ENCODE peak calls at places on chromosome 19, in six cellular contexts. H, I, Q, G, M and O are unnamed samples. For H3K36me3, the result is how much of the 10 kb centered on the place peaks cover.

GRCh38 chr19:57123882-57124281 is 4.1 kb downstream of the USP29 start:
- DNase-seq in H (no peak), I (no peak), Q (no peak), G (no peak), M (no peak), O (no peak)

GRCh38 chr19:11482384-11483050 is 1.7 kb upstream of the ELAVL3 start:
- DNase-seq in H (peak), I (no peak), Q (peak), G (peak), M (peak), O (no peak)

GRCh38 chr19:17538684-17539287 is 16.7 kb upstream of the COLGALT1 start:
- DNase-seq in H (no peak), I (no peak), Q (no peak), G (no peak), M (no peak), O (no peak)

GRCh38 chr19:18948976-18949356 is 7.9 kb upstream of the HOMER3 start:
- DNase-seq in H (no peak), I (no peak), Q (no peak), G (no peak), M (no peak), O (no peak)

GRCh38 chr19:2552859-2553258 is 76.9 kb downstream of the GADD45B start:
- DNase-seq in H (peak), I (no peak), Q (no peak), G (no peak), M (peak), O (no peak)

GRCh38 chr19:29812080-29812880 is 489 bp downstream of the CCNE1 start:
- DNase-seq in H (no peak), I (no peak), Q (no peak), G (peak), M (peak), O (no peak)

GRCh38 chr19:17829855-17830566 is 8.7 kb upstream of the INSL3 start:
- DNase-seq in H (no peak), I (no peak), Q (no peak), G (no peak), M (no peak), O (peak)

GRCh38 chr19:17997969-17998826 is 9.8 kb upstream of the ARRDC2 start:
- DNase-seq in H (no peak), I (no peak), Q (no peak), G (peak), M (no peak), O (no peak)

GRCh38 chr19:35592226-35592625 is 6.3 kb downstream of the PMIS2 start:
- DNase-seq in H (peak), I (no peak), Q (no peak), G (no peak), M (no peak), O (no peak)

DNA sequence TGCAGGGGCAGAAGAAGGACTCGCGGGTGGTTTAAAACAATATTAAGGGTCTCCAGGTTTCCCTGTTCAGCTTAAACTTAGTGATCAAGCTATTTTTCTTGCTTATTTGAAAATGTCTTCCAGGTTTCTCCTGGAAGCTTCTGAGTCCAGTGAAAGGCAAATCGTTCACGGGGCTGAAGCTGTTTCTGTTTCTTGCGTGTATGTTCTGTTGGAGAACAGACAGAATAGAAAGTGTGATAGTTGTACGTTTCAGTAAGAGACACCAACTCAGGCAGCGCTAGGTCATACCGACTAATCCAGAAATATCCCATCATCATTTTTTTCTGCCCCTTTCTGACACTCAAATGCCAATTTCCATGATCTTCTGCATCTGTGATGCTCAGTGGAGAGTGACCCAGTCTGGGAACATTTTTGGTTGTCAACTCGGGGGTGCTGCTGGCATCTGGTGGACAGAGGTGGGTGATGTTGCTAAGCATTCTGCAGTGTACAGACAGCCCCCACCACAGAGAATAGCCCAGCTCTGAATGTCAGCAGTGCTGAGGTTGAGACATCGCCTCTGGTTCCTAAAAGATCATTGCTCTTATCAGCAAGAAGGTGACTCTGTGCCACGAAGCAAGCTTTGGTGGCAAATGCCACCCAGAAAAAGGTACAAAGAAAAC is 4.3 kb downstream of the KLF2 start:
- DNase-seq in H (no peak), I (no peak), Q (no peak), G (no peak), M (no peak), O (no peak)
- TF ChIP-seq CTCF in H (peak), I (no peak), Q (no peak), G (no peak), M (peak), O (no peak)

DNA sequence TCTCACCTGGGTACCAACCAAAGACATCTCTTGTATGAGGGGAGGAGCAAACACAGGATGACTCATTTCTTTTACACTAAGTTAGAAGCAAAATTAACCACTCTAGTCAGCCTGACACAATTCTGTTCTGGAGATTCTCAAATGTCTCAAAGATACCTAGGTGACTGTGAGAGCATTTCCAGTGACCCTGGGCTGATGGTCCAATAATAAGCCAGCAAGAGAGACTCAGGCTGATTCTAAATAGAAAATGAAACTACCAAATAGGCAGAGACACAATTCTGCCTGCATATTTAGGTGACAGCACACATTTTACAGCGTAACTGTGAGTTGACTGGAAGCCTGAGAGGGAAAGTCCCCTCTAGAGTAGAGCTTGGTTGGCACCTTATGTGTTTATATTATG is 16.3 kb downstream of the ZNF91 start:
- DNase-seq in H (no peak), I (no peak), Q (no peak), G (no peak), M (no peak), O (no peak)
- H3K4me3 ChIP-seq in H (no peak), I (no peak), Q (no peak), G (no peak), M (peak), O (no peak)

DNA sequence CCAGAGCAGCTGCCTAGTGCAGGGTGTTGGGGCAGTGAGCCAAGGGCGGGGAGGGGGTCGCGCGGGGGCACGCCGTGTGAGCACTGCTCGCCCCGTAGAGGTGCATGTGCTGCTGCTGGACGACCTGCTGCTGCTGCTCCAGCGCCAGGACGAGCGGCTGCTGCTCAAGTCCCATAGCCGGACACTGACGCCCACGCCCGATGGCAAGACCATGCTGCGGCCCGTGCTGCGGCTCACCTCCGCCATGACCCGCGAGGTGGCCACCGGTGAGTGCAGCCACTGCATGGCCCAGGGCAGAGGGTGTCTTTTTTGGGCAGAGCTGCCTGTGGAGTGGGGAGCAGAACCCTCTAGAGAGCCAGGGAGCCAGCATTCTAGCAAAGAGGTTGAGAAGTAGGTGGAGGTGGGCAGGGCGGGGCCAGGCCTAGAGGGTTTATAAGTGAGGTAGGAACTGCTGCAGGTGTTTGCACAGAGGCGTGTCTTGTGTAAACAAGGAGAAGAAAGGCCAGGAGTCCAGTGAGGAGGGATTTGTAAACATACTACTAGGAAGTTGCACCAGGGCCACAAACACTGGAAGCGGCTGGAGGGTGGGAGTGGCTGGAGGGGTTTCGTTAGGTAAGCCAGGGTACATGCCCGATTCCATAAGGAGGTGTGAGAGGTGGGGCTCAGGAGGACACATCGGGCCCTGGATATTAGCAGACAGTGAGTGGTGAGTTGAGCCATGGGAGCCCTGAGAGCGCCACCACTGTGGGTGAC is 21.3 kb downstream of the ARHGEF1 start:
- DNase-seq in H (no peak), I (no peak), Q (no peak), G (no peak), M (no peak), O (no peak)
- H3K36me3 ChIP-seq in H (half or more), I (under half), Q (half or more), G (under half), M (half or more), O (under half)

DNA sequence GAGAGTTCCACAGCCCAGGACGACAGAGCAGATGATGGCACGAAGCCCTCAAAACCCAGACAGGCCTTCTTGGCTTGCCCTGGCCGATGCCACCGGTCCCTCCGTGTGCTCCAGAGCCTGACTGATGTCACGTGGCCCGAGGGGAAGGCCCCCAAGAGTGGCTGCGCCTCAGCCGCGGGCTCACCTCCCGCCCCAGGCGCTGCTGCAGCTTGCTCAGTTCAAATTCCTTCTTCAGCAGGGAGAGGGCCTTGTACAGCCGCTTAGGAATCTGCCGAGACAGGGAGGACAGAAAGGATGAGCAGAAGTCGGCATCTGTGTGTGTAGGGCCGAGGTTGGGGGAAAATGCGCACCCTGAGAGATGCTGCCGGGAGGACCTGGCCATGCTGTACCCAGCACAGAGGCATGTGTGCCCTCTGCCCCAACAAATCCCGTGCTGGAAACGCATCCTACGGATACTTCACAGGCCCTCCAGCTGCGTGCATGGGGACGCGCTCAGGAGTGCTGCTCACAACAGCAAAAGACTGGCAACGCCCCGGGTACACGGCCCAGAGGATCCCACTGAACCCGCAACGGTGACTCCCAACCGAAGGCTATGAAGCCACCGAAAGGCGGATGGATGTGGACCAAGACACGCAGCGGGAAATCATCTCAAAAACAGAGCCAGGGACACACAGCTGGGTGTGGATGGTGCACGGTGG is 12.9 kb downstream of the LONP1 start:
- DNase-seq in H (no peak), I (no peak), Q (no peak), G (no peak), M (no peak), O (no peak)
- TF ChIP-seq CTCF in H (no peak), I (no peak), Q (no peak), G (no peak), M (no peak), O (no peak)

DNA sequence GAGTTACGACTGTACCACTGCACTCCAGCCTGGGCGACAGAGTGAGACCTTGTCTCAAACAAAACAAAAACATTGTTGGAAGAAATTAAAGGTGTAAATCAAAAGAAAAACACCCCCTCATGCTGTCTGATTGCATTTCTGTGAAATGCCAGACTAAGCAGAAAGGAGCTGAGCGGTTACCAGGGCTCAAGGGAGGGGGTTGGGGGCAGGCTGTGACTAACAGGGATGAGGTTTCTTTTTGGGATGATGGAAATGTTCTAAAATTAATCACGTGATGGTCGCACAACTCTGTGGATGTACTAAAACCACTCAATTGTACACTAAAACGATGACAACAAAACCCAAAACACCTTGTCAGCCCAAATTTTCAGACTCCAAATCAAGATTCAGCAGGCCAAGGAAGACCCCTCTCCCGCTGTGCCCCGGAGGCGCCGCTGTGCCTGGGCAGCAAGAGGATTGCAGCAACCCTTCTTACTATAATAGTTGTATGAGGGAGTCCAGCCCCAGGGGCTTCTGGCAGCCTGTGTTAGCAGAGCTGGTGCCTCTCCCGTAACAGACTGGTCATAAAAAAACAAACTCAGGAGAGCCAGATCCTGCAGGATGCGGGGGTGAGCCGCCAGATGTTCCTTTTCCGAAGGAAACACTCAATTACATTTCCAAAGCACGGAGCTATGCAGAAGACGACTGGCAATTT is 20.9 kb downstream of the CAPS start:
- DNase-seq in H (no peak), I (peak), Q (no peak), G (no peak), M (peak), O (no peak)
- H3K4me3 ChIP-seq in H (no peak), I (no peak), Q (no peak), G (no peak), M (peak), O (no peak)